ENCODE peak calls at places on chromosome 14, in four cellular contexts. A is thyroid gland, B is fibroblast of lung, U is A549. K is an unnamed sample.
A peak's percentile ranks its signal among the peaks of the same experiment; 100 is the strongest.

GRCh38 chr14:96051642-96052540 is 12.7 kb downstream of the C14orf132 start:
- DNase-seq in A (no peak), B (no peak), U (peak; percentile 21), K (no peak)

GRCh38 chr14:46139668-46140067 is 511.9 kb downstream of the RPL10L start:
- DNase-seq in A (no peak), B (no peak), U (no peak), K (no peak)

GRCh38 chr14:62308316-62308715 is 546.1 kb downstream of the SNAPC1 start:
- DNase-seq in A (no peak), B (no peak), U (no peak), K (no peak)

GRCh38 chr14:55914771-55915170 is 203.4 kb upstream of the PELI2 start:
- DNase-seq in A (no peak), B (peak; percentile 82), U (no peak), K (no peak)

GRCh38 chr14:75648066-75648838 is 12.4 kb downstream of the ERG28 start:
- DNase-seq in A (peak; percentile 91), B (peak; percentile 98), U (peak; percentile 64), K (peak; percentile 42)

GRCh38 chr14:55097894-55098560 is 31.0 kb upstream of the LGALS3 start:
- DNase-seq in A (no peak), B (peak; percentile 27), U (no peak), K (peak; percentile 64)

GRCh38 chr14:24734917-24735500 is 101.0 kb upstream of the GZMB start:
- DNase-seq in A (peak; percentile 50), B (peak; percentile 49), U (peak; percentile 7), K (peak; percentile 54)

GRCh38 chr14:20998674-20999366 is at the start of gene SLC39A2:
- DNase-seq in A (peak; percentile 58), B (peak; percentile 76), U (no peak), K (peak; percentile 85)

GRCh38 chr14:103143535-103143934 is 20.3 kb downstream of the TNFAIP2 start:
- DNase-seq in A (no peak), B (peak; percentile 23), U (no peak), K (no peak)

GRCh38 chr14:104171948-104172347 is 33.6 kb downstream of the KIF26A start:
- DNase-seq in A (no peak), B (no peak), U (no peak), K (no peak)

GRCh38 chr14:24329073-24329663 is 5.7 kb downstream of the ADCY4 start:
- DNase-seq in A (no peak), B (no peak), U (no peak), K (no peak)

GRCh38 chr14:29521526-29522137 is 406.0 kb downstream of the PRKD1 start:
- DNase-seq in A (no peak), B (peak; percentile 2), U (no peak), K (peak; percentile 26)

GRCh38 chr14:57038689-57039088 is 228.4 kb upstream of the OTX2 start:
- DNase-seq in A (no peak), B (no peak), U (no peak), K (no peak)

GRCh38 chr14:71730471-71730870 is 201.8 kb upstream of the RGS6 start:
- DNase-seq in A (no peak), B (peak; percentile 66), U (no peak), K (no peak)

GRCh38 chr14:42224053-42224888 is 617.6 kb downstream of the LRFN5 start:
- DNase-seq in A (peak; percentile 82), B (peak; percentile 47), U (peak; percentile 19), K (no peak)

GRCh38 chr14:104507443-104507842 is 72.1 kb upstream of the C14orf180 start:
- DNase-seq in A (no peak), B (no peak), U (no peak), K (no peak)

GRCh38 chr14:95206534-95206933 is 49.2 kb upstream of the DICER1 start:
- DNase-seq in A (no peak), B (peak; percentile 34), U (no peak), K (no peak)

GRCh38 chr14:96670391-96670790 is 126.8 kb upstream of the VRK1 start:
- DNase-seq in A (no peak), B (no peak), U (no peak), K (no peak)

GRCh38 chr14:33343016-33343415 is 404.3 kb downstream of the NPAS3 start:
- DNase-seq in A (no peak), B (peak; percentile 63), U (no peak), K (no peak)

GRCh38 chr14:33765251-33765650 is 185.6 kb downstream of the EGLN3 start:
- DNase-seq in A (no peak), B (peak; percentile 82), U (no peak), K (no peak)

GRCh38 chr14:63986789-63987533 is 134.2 kb downstream of the SYNE2 start:
- DNase-seq in A (no peak), B (peak; percentile 65), U (no peak), K (peak; percentile 62)

GRCh38 chr14:105146181-105146975 is 22.2 kb downstream of the JAG2 start:
- DNase-seq in A (no peak), B (no peak), U (no peak), K (no peak)

GRCh38 chr14:72549026-72549425 is 344.9 kb downstream of the DPF3 start:
- DNase-seq in A (no peak), B (peak; percentile 43), U (no peak), K (no peak)

DNA sequence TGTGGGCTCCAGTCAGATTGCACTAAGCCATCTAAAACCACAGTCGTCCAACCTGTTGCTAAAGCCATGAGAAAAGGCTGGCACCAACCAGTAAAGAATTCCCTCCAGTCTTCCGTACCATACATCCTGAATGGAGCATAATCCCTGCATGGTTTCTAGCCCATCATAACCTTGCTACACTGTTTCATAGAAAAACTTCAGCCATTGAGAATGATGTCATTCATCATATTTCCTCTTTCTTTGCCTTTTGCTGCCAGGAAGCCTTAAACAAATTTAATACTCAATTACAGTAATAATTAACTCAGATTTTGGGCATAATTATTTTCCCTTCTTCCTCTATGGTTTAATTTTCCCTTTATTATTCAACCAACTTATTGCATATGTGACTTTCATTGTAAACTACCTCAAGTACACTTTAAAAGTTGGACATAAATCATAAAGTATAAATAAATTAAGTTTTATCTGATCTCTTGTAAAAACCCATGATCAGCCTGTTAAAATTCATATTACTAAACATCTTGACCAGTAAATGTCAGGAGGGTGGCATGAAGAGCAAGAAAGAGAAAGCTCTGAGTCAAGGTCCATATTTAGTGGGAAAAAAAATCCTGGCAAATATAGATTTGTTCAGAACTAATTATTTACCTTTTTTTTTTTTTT is 264.7 kb downstream of the ZFP36L1 start:
- DNase-seq in A (no peak), B (no peak), U (no peak), K (no peak)
- H3K27ac ChIP-seq in A (peak overlapping the region; percentile 82), B (no peak overlapping the region), U (peak overlapping the region; percentile 14), K (no peak overlapping the region)

DNA sequence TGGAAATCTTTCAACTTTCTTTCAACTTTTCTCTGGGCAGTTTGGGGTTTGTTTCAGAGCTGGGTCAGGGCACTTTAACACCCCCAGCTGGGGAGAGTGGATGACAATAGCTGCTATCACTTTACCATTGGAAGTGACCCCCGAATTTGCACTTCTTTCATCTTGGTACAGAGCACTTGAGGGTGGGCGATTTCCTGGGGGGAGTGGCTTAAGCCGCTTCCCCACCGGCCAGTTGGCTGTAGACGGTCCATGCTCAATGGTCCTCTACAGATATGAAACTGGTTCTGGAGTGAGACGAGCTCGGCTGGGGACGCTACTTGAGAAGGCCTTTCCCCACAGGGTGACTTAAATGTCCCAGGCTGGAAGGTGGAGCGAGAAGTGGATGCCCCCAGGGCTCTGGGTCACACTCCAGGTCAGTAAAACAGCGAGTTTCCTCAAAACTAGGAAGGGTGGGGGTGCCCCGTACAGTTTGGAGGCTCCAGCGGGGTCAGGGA is at the start of gene VRTN:
- DNase-seq in A (no peak), B (no peak), U (no peak), K (no peak)
- H3K27ac ChIP-seq in A (no peak within 1 kb of the TSS), B (no peak within 1 kb of the TSS), U (no peak within 1 kb of the TSS), K (no peak within 1 kb of the TSS)

DNA sequence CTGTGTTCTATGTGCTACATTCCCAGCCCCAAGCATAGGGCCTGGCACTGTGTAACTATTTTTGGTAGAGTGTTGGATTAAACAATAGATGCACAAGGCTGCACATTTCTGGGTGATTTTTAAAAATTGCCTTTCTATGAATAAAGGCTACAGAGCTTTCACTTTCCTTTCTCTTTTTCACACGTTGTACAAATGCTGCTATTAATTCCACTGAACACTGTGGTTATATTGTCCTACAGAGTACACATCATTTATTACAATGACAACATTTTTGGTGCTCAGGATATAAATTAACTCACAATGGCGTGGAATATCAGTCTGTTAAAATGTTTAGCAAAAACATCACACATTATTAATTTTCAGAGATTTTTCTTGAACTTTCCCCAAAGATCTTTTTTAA is 3.6 kb upstream of the EML1 start:
- DNase-seq in A (no peak), B (no peak), U (no peak), K (no peak)
- H3K27ac ChIP-seq in A (no peak overlapping the region), B (no peak overlapping the region), U (no peak overlapping the region), K (no peak overlapping the region)

GRCh38 chr14:94128216-94128839 is 1.1 kb downstream of the IFI27L2 start:
- DNase-seq in A (no peak), B (no peak), U (no peak), K (no peak)
- H3K27ac ChIP-seq in A (no peak overlapping the region), B (no peak overlapping the region), U (no peak overlapping the region), K (no peak overlapping the region)

GRCh38 chr14:68328509-68328908 is 464.4 kb downstream of the ZFP36L1 start:
- DNase-seq in A (no peak), B (no peak), U (no peak), K (no peak)
- H3K27ac ChIP-seq in A (no peak overlapping the region), B (no peak overlapping the region), U (no peak overlapping the region), K (no peak overlapping the region)

GRCh38 chr14:99163446-99163845 is 108.6 kb downstream of the BCL11B start:
- DNase-seq in A (no peak), B (no peak), U (no peak), K (no peak)
- H3K27ac ChIP-seq in A (no peak overlapping the region), B (no peak overlapping the region), U (no peak overlapping the region), K (no peak overlapping the region)

DNA sequence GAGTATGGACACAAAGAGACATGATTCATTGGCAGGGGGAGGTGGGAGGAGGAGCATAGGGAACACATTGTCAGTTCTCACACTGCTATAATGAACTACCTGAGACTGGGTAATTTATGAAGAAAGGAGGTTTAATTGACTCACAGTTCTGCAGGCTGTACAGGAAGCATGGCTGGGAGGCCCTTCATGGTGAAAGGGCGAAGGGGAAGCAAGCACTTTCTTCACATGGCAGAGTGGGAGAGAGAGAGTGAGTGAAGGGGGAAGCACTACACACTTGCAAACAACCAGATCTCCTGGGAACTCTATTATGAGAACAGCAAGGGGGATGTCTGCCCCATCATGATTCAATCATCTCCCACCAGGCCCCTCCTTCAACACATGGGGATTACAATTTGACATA is 391.8 kb downstream of the BMP4 start:
- DNase-seq in A (no peak), B (no peak), U (no peak), K (no peak)
- H3K27ac ChIP-seq in A (no peak overlapping the region), B (no peak overlapping the region), U (no peak overlapping the region), K (no peak overlapping the region)